ENCODE peak calls at places on chromosomes 7 and 10, in ten cellular contexts. One of them, this sample, is unnamed.

GRCh38 chr7:1567082-1567771 is 2.6 kb downstream of the PSMG3 start:
- DNase-seq in mesendoderm: no peak
- DNase-seq in EH: peak; percentile 20
- DNase-seq in stomach: peak; percentile 68
- DNase-seq in lower lobe of right lung: no peak
- DNase-seq in NCI-H2081: peak; percentile 48
- DNase-seq in GM10248: no peak
- DNase-seq in GM23248: peak; percentile 94
- DNase-seq in thoracic aorta: no peak
- DNase-seq in skeletal muscle cell: peak; percentile 84
- DNase-seq in this sample: peak; percentile 84

GRCh38 chr7:112452102-112452888 is 2.0 kb downstream of the IFRD1 start:
- DNase-seq in mesendoderm: peak; percentile 88
- DNase-seq in lower lobe of right lung: peak; percentile 48
- DNase-seq in stomach: peak; percentile 28
- DNase-seq in GM10248: peak; percentile 28
- DNase-seq in EH: peak; percentile 64
- DNase-seq in GM23248: peak; percentile 89
- DNase-seq in thoracic aorta: peak; percentile 16
- DNase-seq in skeletal muscle cell: no peak
- DNase-seq in NCI-H2081: peak; percentile 31
- DNase-seq in this sample: no peak

GRCh38 chr10:5589963-5590511 is 65.3 kb downstream of the CALML3 start:
- DNase-seq in stomach: no peak
- DNase-seq in EH: peak; percentile 65
- DNase-seq in GM10248: no peak
- DNase-seq in NCI-H2081: no peak
- DNase-seq in lower lobe of right lung: peak; percentile 13
- DNase-seq in skeletal muscle cell: no peak
- DNase-seq in GM23248: peak; percentile 54
- DNase-seq in thoracic aorta: no peak
- DNase-seq in mesendoderm: no peak
- DNase-seq in this sample: no peak

GRCh38 chr10:75612904-75613684 is 181.7 kb downstream of the LRMDA start:
- DNase-seq in EH: no peak
- DNase-seq in GM10248: no peak
- DNase-seq in lower lobe of right lung: no peak
- DNase-seq in NCI-H2081: no peak
- DNase-seq in thoracic aorta: no peak
- DNase-seq in skeletal muscle cell: peak; percentile 22
- DNase-seq in GM23248: peak; percentile 31
- DNase-seq in stomach: no peak
- DNase-seq in mesendoderm: no peak
- DNase-seq in this sample: no peak

GRCh38 chr7:69373171-69374035 is 224.9 kb upstream of the AUTS2 start:
- DNase-seq in NCI-H2081: no peak
- DNase-seq in EH: peak; percentile 45
- DNase-seq in thoracic aorta: no peak
- DNase-seq in stomach: no peak
- DNase-seq in mesendoderm: peak; percentile 40
- DNase-seq in skeletal muscle cell: no peak
- DNase-seq in GM10248: no peak
- DNase-seq in GM23248: peak; percentile 84
- DNase-seq in lower lobe of right lung: no peak
- DNase-seq in this sample: no peak

GRCh38 chr7:101099969-101100781 is 14.9 kb downstream of the TRIM56 start:
- DNase-seq in stomach: peak; percentile 86
- DNase-seq in GM10248: no peak
- DNase-seq in lower lobe of right lung: peak; percentile 80
- DNase-seq in skeletal muscle cell: peak; percentile 100
- DNase-seq in NCI-H2081: peak; percentile 28
- DNase-seq in EH: peak; percentile 100
- DNase-seq in mesendoderm: peak; percentile 99
- DNase-seq in GM23248: peak; percentile 99
- DNase-seq in thoracic aorta: peak; percentile 96
- DNase-seq in this sample: peak; percentile 92

GRCh38 chr7:99943641-99944507 is 14.5 kb upstream of the GJC3 start:
- DNase-seq in mesendoderm: peak; percentile 59
- DNase-seq in stomach: no peak
- DNase-seq in GM10248: no peak
- DNase-seq in NCI-H2081: peak; percentile 45
- DNase-seq in lower lobe of right lung: no peak
- DNase-seq in EH: no peak
- DNase-seq in skeletal muscle cell: no peak
- DNase-seq in thoracic aorta: no peak
- DNase-seq in GM23248: no peak
- DNase-seq in this sample: no peak

GRCh38 chr10:111933937-111934336 is 249.6 kb downstream of the GPAM start:
- DNase-seq in NCI-H2081: no peak
- DNase-seq in GM10248: no peak
- DNase-seq in EH: no peak
- DNase-seq in mesendoderm: peak; percentile 37
- DNase-seq in stomach: no peak
- DNase-seq in lower lobe of right lung: no peak
- DNase-seq in GM23248: no peak
- DNase-seq in skeletal muscle cell: no peak
- DNase-seq in thoracic aorta: no peak
- DNase-seq in this sample: no peak

GRCh38 chr7:79912213-79912633 is 222.4 kb upstream of the GNAI1 start:
- DNase-seq in GM23248: no peak
- DNase-seq in thoracic aorta: no peak
- DNase-seq in GM10248: no peak
- DNase-seq in mesendoderm: no peak
- DNase-seq in EH: no peak
- DNase-seq in NCI-H2081: no peak
- DNase-seq in skeletal muscle cell: no peak
- DNase-seq in stomach: no peak
- DNase-seq in lower lobe of right lung: no peak
- DNase-seq in this sample: no peak

GRCh38 chr10:101817542-101818118 is 614 bp downstream of the OGA start:
- DNase-seq in thoracic aorta: peak; percentile 84
- DNase-seq in skeletal muscle cell: peak; percentile 88
- DNase-seq in EH: peak; percentile 95
- DNase-seq in GM10248: peak; percentile 23
- DNase-seq in stomach: peak; percentile 90
- DNase-seq in lower lobe of right lung: peak; percentile 94
- DNase-seq in GM23248: peak; percentile 97
- DNase-seq in mesendoderm: peak; percentile 86
- DNase-seq in NCI-H2081: peak; percentile 19
- DNase-seq in this sample: no peak

GRCh38 chr7:45155941-45156340 is 1.6 kb upstream of the RAMP3 start:
- DNase-seq in stomach: no peak
- DNase-seq in skeletal muscle cell: no peak
- DNase-seq in EH: no peak
- DNase-seq in GM23248: no peak
- DNase-seq in GM10248: no peak
- DNase-seq in lower lobe of right lung: no peak
- DNase-seq in thoracic aorta: no peak
- DNase-seq in mesendoderm: no peak
- DNase-seq in NCI-H2081: no peak
- DNase-seq in this sample: no peak

GRCh38 chr7:82241371-82241770 is 202.2 kb downstream of the CACNA2D1 start:
- DNase-seq in EH: no peak
- DNase-seq in thoracic aorta: no peak
- DNase-seq in GM23248: no peak
- DNase-seq in lower lobe of right lung: no peak
- DNase-seq in GM10248: no peak
- DNase-seq in stomach: no peak
- DNase-seq in skeletal muscle cell: no peak
- DNase-seq in mesendoderm: peak; percentile 56
- DNase-seq in NCI-H2081: no peak
- DNase-seq in this sample: no peak

GRCh38 chr10:48681749-48682148 is 2.9 kb upstream of the WDFY4 start:
- DNase-seq in skeletal muscle cell: no peak
- DNase-seq in NCI-H2081: no peak
- DNase-seq in GM23248: no peak
- DNase-seq in stomach: no peak
- DNase-seq in mesendoderm: no peak
- DNase-seq in EH: no peak
- DNase-seq in lower lobe of right lung: no peak
- DNase-seq in thoracic aorta: no peak
- DNase-seq in GM10248: peak; percentile 15
- DNase-seq in this sample: no peak

GRCh38 chr7:121084748-121085336 is 96.3 kb downstream of the CPED1 start:
- DNase-seq in mesendoderm: no peak
- DNase-seq in GM10248: no peak
- DNase-seq in lower lobe of right lung: no peak
- DNase-seq in thoracic aorta: no peak
- DNase-seq in stomach: no peak
- DNase-seq in GM23248: peak; percentile 91
- DNase-seq in NCI-H2081: no peak
- DNase-seq in EH: peak; percentile 96
- DNase-seq in skeletal muscle cell: peak; percentile 86
- DNase-seq in this sample: no peak

GRCh38 chr7:122430710-122431109 is 126.2 kb upstream of the FEZF1 start:
- DNase-seq in thoracic aorta: no peak
- DNase-seq in stomach: no peak
- DNase-seq in NCI-H2081: peak; percentile 12
- DNase-seq in skeletal muscle cell: no peak
- DNase-seq in lower lobe of right lung: no peak
- DNase-seq in GM23248: peak; percentile 5
- DNase-seq in mesendoderm: no peak
- DNase-seq in EH: no peak
- DNase-seq in GM10248: no peak
- DNase-seq in this sample: no peak

GRCh38 chr7:141674702-141675101 is 27.3 kb downstream of the DENND11 start:
- DNase-seq in lower lobe of right lung: no peak
- DNase-seq in mesendoderm: peak; percentile 75
- DNase-seq in GM23248: no peak
- DNase-seq in skeletal muscle cell: no peak
- DNase-seq in NCI-H2081: no peak
- DNase-seq in stomach: no peak
- DNase-seq in thoracic aorta: no peak
- DNase-seq in EH: no peak
- DNase-seq in GM10248: no peak
- DNase-seq in this sample: no peak

GRCh38 chr7:131608112-131608498 is 51.7 kb upstream of the PODXL start:
- DNase-seq in NCI-H2081: no peak
- DNase-seq in mesendoderm: peak; percentile 87
- DNase-seq in lower lobe of right lung: no peak
- DNase-seq in EH: no peak
- DNase-seq in GM23248: no peak
- DNase-seq in skeletal muscle cell: no peak
- DNase-seq in thoracic aorta: no peak
- DNase-seq in stomach: no peak
- DNase-seq in GM10248: no peak
- DNase-seq in this sample: no peak

GRCh38 chr10:77463967-77464745 is 173.5 kb downstream of the KCNMA1 start:
- DNase-seq in thoracic aorta: no peak
- DNase-seq in lower lobe of right lung: no peak
- DNase-seq in stomach: no peak
- DNase-seq in NCI-H2081: no peak
- DNase-seq in mesendoderm: no peak
- DNase-seq in skeletal muscle cell: peak; percentile 20
- DNase-seq in GM10248: no peak
- DNase-seq in GM23248: peak; percentile 54
- DNase-seq in EH: peak; percentile 46
- DNase-seq in this sample: no peak

GRCh38 chr10:69855346-69856163 is 53.8 kb downstream of the COL13A1 start:
- DNase-seq in skeletal muscle cell: no peak
- DNase-seq in NCI-H2081: no peak
- DNase-seq in mesendoderm: no peak
- DNase-seq in GM10248: no peak
- DNase-seq in EH: no peak
- DNase-seq in stomach: no peak
- DNase-seq in GM23248: no peak
- DNase-seq in thoracic aorta: no peak
- DNase-seq in lower lobe of right lung: no peak
- DNase-seq in this sample: no peak

GRCh38 chr7:67019562-67020390 is 23.1 kb downstream of the TYW1 start:
- DNase-seq in skeletal muscle cell: no peak
- DNase-seq in GM23248: peak; percentile 70
- DNase-seq in GM10248: no peak
- DNase-seq in mesendoderm: no peak
- DNase-seq in lower lobe of right lung: no peak
- DNase-seq in EH: peak; percentile 62
- DNase-seq in NCI-H2081: peak; percentile 82
- DNase-seq in thoracic aorta: no peak
- DNase-seq in stomach: no peak
- DNase-seq in this sample: no peak

This sample was measured in GOT3.